ENCODE peak calls at places on chromosomes 5 and 9, in four cellular contexts. K, T, P and L are unnamed samples.

GRCh38 chr5:97728920-97729319 is 545.9 kb upstream of the RIOK2 start:
- DNase-seq in K (no peak), T (no peak), P (no peak), L (no peak)

GRCh38 chr5:82312373-82312856 is 34.3 kb upstream of the RPS23 start:
- DNase-seq in K (peak), T (peak), P (peak), L (no peak)

GRCh38 chr9:92429866-92430265 is 5.6 kb upstream of the OMD start:
- DNase-seq in K (no peak), T (no peak), P (no peak), L (no peak)

GRCh38 chr5:32711693-32712462 is 757 bp downstream of the NPR3 start:
- DNase-seq in K (no peak), T (no peak), P (no peak), L (no peak)

GRCh38 chr5:80141147-80141671 is 106.1 kb downstream of the THBS4 start:
- DNase-seq in K (no peak), T (no peak), P (peak), L (no peak)

GRCh38 chr5:136133416-136134383 is 1.1 kb downstream of the SMAD5 start:
- DNase-seq in K (no peak), T (peak), P (peak), L (no peak)

GRCh38 chr5:518721-519120 is 5.5 kb downstream of the SLC9A3 start:
- DNase-seq in K (no peak), T (no peak), P (peak), L (no peak)

GRCh38 chr5:141483842-141484241 is 988 bp upstream of the PCDHGC4 start:
- DNase-seq in K (no peak), T (no peak), P (no peak), L (no peak)

GRCh38 chr5:154844800-154845199 is 5.6 kb downstream of the FAXDC2 start:
- DNase-seq in K (no peak), T (no peak), P (no peak), L (no peak)

GRCh38 chr9:137218754-137219271 is 3.2 kb downstream of the RNF208 start:
- DNase-seq in K (no peak), T (peak), P (peak), L (no peak)

GRCh38 chr5:14156611-14157493 is 13.7 kb downstream of the TRIO start:
- DNase-seq in K (peak), T (peak), P (peak), L (peak)

GRCh38 chr5:57113486-57113885 is 60.4 kb upstream of the GPBP1 start:
- DNase-seq in K (no peak), T (no peak), P (no peak), L (no peak)

GRCh38 chr5:67969631-67970030 is 245.9 kb upstream of the PIK3R1 start:
- DNase-seq in K (no peak), T (no peak), P (peak), L (peak)

GRCh38 chr5:61575103-61575502 is 243.0 kb downstream of the ZSWIM6 start:
- DNase-seq in K (peak), T (no peak), P (peak), L (no peak)

GRCh38 chr9:83322438-83322837 is 215.8 kb downstream of the FRMD3 start:
- DNase-seq in K (no peak), T (no peak), P (no peak), L (no peak)

GRCh38 chr9:114028646-114029045 is 49.5 kb downstream of the AMBP start:
- DNase-seq in K (no peak), T (no peak), P (no peak), L (no peak)

GRCh38 chr5:153445875-153446567 is 44.4 kb upstream of the GRIA1 start:
- DNase-seq in K (no peak), T (peak), P (peak), L (no peak)

GRCh38 chr5:78492650-78493049 is 132.2 kb downstream of the SCAMP1 start:
- DNase-seq in K (no peak), T (no peak), P (no peak), L (no peak)

GRCh38 chr5:106121972-106122605 is 1548.6 kb downstream of the EFNA5 start:
- DNase-seq in K (no peak), T (peak), P (peak), L (no peak)

GRCh38 chr5:157476699-157477408 is 16.8 kb downstream of the NIPAL4 start:
- DNase-seq in K (peak), T (peak), P (peak), L (no peak)

GRCh38 chr5:112467467-112467866 is 48.4 kb upstream of the EPB41L4A start:
- DNase-seq in K (no peak), T (no peak), P (no peak), L (no peak)

GRCh38 chr5:76524872-76525271 is 98.3 kb downstream of the F2RL2 start:
- DNase-seq in K (no peak), T (no peak), P (no peak), L (no peak)

GRCh38 chr5:167485395-167485794 is 806.0 kb upstream of the WWC1 start:
- DNase-seq in K (no peak), T (no peak), P (no peak), L (no peak)

GRCh38 chr5:175718401-175719108 is 60.7 kb downstream of the HRH2 start:
- DNase-seq in K (no peak), T (peak), P (peak), L (no peak)